ENCODE peak calls at places on chromosomes 5 and 9, in five cellular contexts. M is stimulated activated CD8-positive, alpha-beta memory T cell treated with anti-CD3 and anti-CD28 coated beads, Interleukin-7, amount 100 ng/mL, for 24 hours; Z is SK-MEL-5; J is osteocyte; Q is G401. G is an unnamed sample.

GRCh38 chr9:129336601-129337286 is 158.7 kb upstream of the IER5L start:
- DNase-seq in M (no peak), Z (no peak), J (no peak), Q (peak; percentile 61), G (no peak)

GRCh38 chr5:172833691-172834569 is at the start of gene ERGIC1:
- DNase-seq in M (peak; percentile 37), Z (peak; percentile 79), J (peak; percentile 91), Q (peak; percentile 85), G (peak; percentile 86)

GRCh38 chr5:73733219-73733618 is 107.2 kb downstream of the ARHGEF28 start:
- DNase-seq in M (no peak), Z (no peak), J (no peak), Q (no peak), G (no peak)

GRCh38 chr9:116250881-116251280 is 97.3 kb downstream of the PAPPA start:
- DNase-seq in M (no peak), Z (no peak), J (no peak), Q (no peak), G (no peak)

GRCh38 chr9:137665697-137666504 is 47.1 kb downstream of the EHMT1 start:
- DNase-seq in M (no peak), Z (no peak), J (no peak), Q (peak; percentile 67), G (no peak)

GRCh38 chr9:95283678-95284077 is 33.8 kb downstream of the FANCC start:
- DNase-seq in M (no peak), Z (no peak), J (no peak), Q (no peak), G (no peak)

GRCh38 chr5:59709346-59709821 is 184.1 kb downstream of the PDE4D start:
- DNase-seq in M (no peak), Z (no peak), J (no peak), Q (no peak), G (no peak)

GRCh38 chr9:10447036-10447435 is 165.8 kb downstream of the PTPRD start:
- DNase-seq in M (no peak), Z (no peak), J (no peak), Q (no peak), G (no peak)

GRCh38 chr5:93596310-93596675 is 13.3 kb downstream of the NR2F1 start:
- DNase-seq in M (no peak), Z (no peak), J (no peak), Q (peak; percentile 40), G (no peak)

GRCh38 chr5:116038817-116039216 is 6.5 kb downstream of the ARL14EPL start:
- DNase-seq in M (no peak), Z (no peak), J (no peak), Q (no peak), G (no peak)

GRCh38 chr5:172417983-172418630 is 36.2 kb downstream of the SH3PXD2B start:
- DNase-seq in M (no peak), Z (no peak), J (peak; percentile 92), Q (peak; percentile 71), G (no peak)

GRCh38 chr5:134536876-134537275 is 11.4 kb downstream of the JADE2 start:
- DNase-seq in M (no peak), Z (no peak), J (no peak), Q (no peak), G (no peak)

GRCh38 chr5:75052461-75053285 is at the start of gene GCNT4:
- DNase-seq in M (no peak), Z (peak; percentile 40), J (no peak), Q (no peak), G (no peak)

GRCh38 chr9:122030357-122030756 is 62.8 kb downstream of the TTLL11 start:
- DNase-seq in M (no peak), Z (no peak), J (no peak), Q (no peak), G (no peak)

GRCh38 chr9:75964431-75964830 is 74.0 kb downstream of the PCSK5 start:
- DNase-seq in M (no peak), Z (no peak), J (no peak), Q (no peak), G (no peak)

GRCh38 chr5:140690376-140690932 is 716 bp downstream of the HARS1 start:
- DNase-seq in M (no peak), Z (no peak), J (no peak), Q (no peak), G (no peak)

GRCh38 chr5:163867324-163867723 is 361.9 kb downstream of the MAT2B start:
- DNase-seq in M (no peak), Z (no peak), J (no peak), Q (no peak), G (no peak)

GRCh38 chr9:33818167-33818831 is 1.3 kb downstream of the UBE2R2 start:
- DNase-seq in M (no peak), Z (no peak), J (peak; percentile 8), Q (no peak), G (peak; percentile 42)

GRCh38 chr9:89372230-89372816 is 54.0 kb downstream of the SECISBP2 start:
- DNase-seq in M (no peak), Z (no peak), J (no peak), Q (no peak), G (no peak)

GRCh38 chr5:171162602-171163001 is 146.4 kb upstream of the TLX3 start:
- DNase-seq in M (no peak), Z (peak; percentile 94), J (no peak), Q (no peak), G (peak; percentile 65)

GRCh38 chr5:110549301-110549700 is 177.2 kb downstream of the TMEM232 start:
- DNase-seq in M (no peak), Z (peak; percentile 91), J (no peak), Q (no peak), G (no peak)

GRCh38 chr5:179549973-179550510 is 312 bp upstream of the RUFY1 start:
- DNase-seq in M (peak; percentile 35), Z (no peak), J (no peak), Q (no peak), G (peak; percentile 83)

GRCh38 chr5:171571663-171572062 is 152.2 kb downstream of the FGF18 start:
- DNase-seq in M (no peak), Z (no peak), J (no peak), Q (no peak), G (no peak)

GRCh38 chr9:101592788-101593187 is 2.0 kb downstream of the PPP3R2 start:
- DNase-seq in M (no peak), Z (no peak), J (no peak), Q (no peak), G (no peak)

GRCh38 chr5:43616535-43616934 is 13.6 kb downstream of the NNT start:
- DNase-seq in M (no peak), Z (peak; percentile 55), J (no peak), Q (no peak), G (no peak)

GRCh38 chr5:191036-191948 is at the start of gene LRRC14B:
- DNase-seq in M (no peak), Z (no peak), J (no peak), Q (peak; percentile 90), G (no peak)

GRCh38 chr9:100933656-100934055 is 94.9 kb upstream of the PLPPR1 start:
- DNase-seq in M (no peak), Z (no peak), J (no peak), Q (no peak), G (no peak)

GRCh38 chr5:155546075-155546474 is 532.5 kb downstream of the KIF4B start:
- DNase-seq in M (no peak), Z (no peak), J (no peak), Q (no peak), G (no peak)